ENCODE peak calls at places on chromosome 22, in ten cellular contexts. U, L, W, M, G, R, H, D, S and X are unnamed samples.

GRCh38 chr22:38418589-38418988 is 36.4 kb downstream of the KCNJ4 start:
- DNase-seq in U (no peak), L (no peak), W (no peak), M (peak), G (no peak), R (no peak), H (no peak), D (no peak), S (no peak), X (no peak)

GRCh38 chr22:28021116-28021997 is 102.3 kb upstream of the PITPNB start:
- DNase-seq in U (no peak), L (no peak), W (no peak), M (peak), G (no peak), R (no peak), H (no peak), D (no peak), S (no peak), X (no peak)

GRCh38 chr22:31139866-31140716 is at the start of gene PLA2G3:
- DNase-seq in U (peak), L (peak), W (no peak), M (peak), G (peak), R (no peak), H (no peak), D (peak), S (no peak), X (no peak)

GRCh38 chr22:43411040-43411919 is 534 bp upstream of the MPPED1 start:
- DNase-seq in U (no peak), L (no peak), W (no peak), M (no peak), G (no peak), R (no peak), H (no peak), D (no peak), S (no peak), X (no peak)

GRCh38 chr22:24105018-24105360 is 76.3 kb upstream of the SUSD2 start:
- DNase-seq in U (no peak), L (peak), W (peak), M (peak), G (peak), R (no peak), H (no peak), D (no peak), S (no peak), X (no peak)

GRCh38 chr22:26333088-26333800 is 95.8 kb upstream of the ASPHD2 start:
- DNase-seq in U (no peak), L (no peak), W (no peak), M (no peak), G (no peak), R (no peak), H (no peak), D (no peak), S (no peak), X (no peak)

GRCh38 chr22:46368871-46369715 is 33.6 kb downstream of the TRMU start:
- DNase-seq in U (no peak), L (no peak), W (no peak), M (no peak), G (no peak), R (no peak), H (no peak), D (no peak), S (no peak), X (no peak)

GRCh38 chr22:24996420-24996952 is 44.0 kb downstream of the KIAA1671 start:
- DNase-seq in U (peak), L (peak), W (peak), M (peak), G (peak), R (no peak), H (no peak), D (no peak), S (no peak), X (no peak)

GRCh38 chr22:44155115-44155514 is 25.6 kb upstream of the PARVG start:
- DNase-seq in U (no peak), L (no peak), W (no peak), M (no peak), G (no peak), R (no peak), H (no peak), D (no peak), S (no peak), X (no peak)

GRCh38 chr22:17171016-17171312 is 11.9 kb upstream of the HDHD5 start:
- DNase-seq in U (no peak), L (no peak), W (no peak), M (no peak), G (no peak), R (no peak), H (no peak), D (no peak), S (no peak), X (no peak)

GRCh38 chr22:31212783-31213626 is 907 bp downstream of the LIMK2 start:
- DNase-seq in U (no peak), L (no peak), W (no peak), M (no peak), G (no peak), R (peak), H (no peak), D (no peak), S (no peak), X (no peak)

GRCh38 chr22:43789452-43789851 is 22.7 kb downstream of the EFCAB6 start:
- DNase-seq in U (peak), L (peak), W (peak), M (peak), G (peak), R (no peak), H (no peak), D (peak), S (peak), X (no peak)

GRCh38 chr22:17562906-17563870 is at the start of gene SLC25A18:
- DNase-seq in U (no peak), L (peak), W (peak), M (peak), G (peak), R (no peak), H (no peak), D (no peak), S (no peak), X (no peak)

GRCh38 chr22:42905702-42906183 is 48.7 kb upstream of the ARFGAP3 start:
- DNase-seq in U (no peak), L (no peak), W (no peak), M (peak), G (no peak), R (no peak), H (no peak), D (no peak), S (no peak), X (no peak)

GRCh38 chr22:21446128-21446826 is 20.9 kb upstream of the TMEM191C start:
- DNase-seq in U (no peak), L (no peak), W (no peak), M (no peak), G (no peak), R (no peak), H (no peak), D (peak), S (no peak), X (no peak)

GRCh38 chr22:21449531-21450319 is 17.5 kb upstream of the TMEM191C start:
- DNase-seq in U (no peak), L (no peak), W (no peak), M (no peak), G (peak), R (no peak), H (peak), D (peak), S (no peak), X (no peak)

GRCh38 chr22:21446827-21447690 is 20.1 kb upstream of the TMEM191C start:
- DNase-seq in U (no peak), L (no peak), W (no peak), M (no peak), G (no peak), R (no peak), H (no peak), D (no peak), S (no peak), X (no peak)

GRCh38 chr22:21448627-21449416 is 18.4 kb upstream of the TMEM191C start:
- DNase-seq in U (no peak), L (no peak), W (no peak), M (no peak), G (no peak), R (no peak), H (no peak), D (peak), S (no peak), X (no peak)

GRCh38 chr22:21447694-21448402 is 19.3 kb upstream of the TMEM191C start:
- DNase-seq in U (no peak), L (no peak), W (no peak), M (no peak), G (no peak), R (no peak), H (no peak), D (peak), S (no peak), X (no peak)
- TF ChIP-seq CTCF in U (peak), L (peak), W (no peak), M (peak), G (peak), R (peak), H (no peak), D (no peak), S (peak), X (no peak)

GRCh38 chr22:29723766-29724165 is 4.0 kb downstream of the CABP7 start:
- DNase-seq in U (no peak), L (no peak), W (no peak), M (no peak), G (no peak), R (no peak), H (no peak), D (no peak), S (no peak), X (no peak)
- TF ChIP-seq CTCF in U (no peak), L (no peak), W (no peak), M (no peak), G (no peak), R (peak), H (no peak), D (no peak), S (no peak), X (no peak)

DNA sequence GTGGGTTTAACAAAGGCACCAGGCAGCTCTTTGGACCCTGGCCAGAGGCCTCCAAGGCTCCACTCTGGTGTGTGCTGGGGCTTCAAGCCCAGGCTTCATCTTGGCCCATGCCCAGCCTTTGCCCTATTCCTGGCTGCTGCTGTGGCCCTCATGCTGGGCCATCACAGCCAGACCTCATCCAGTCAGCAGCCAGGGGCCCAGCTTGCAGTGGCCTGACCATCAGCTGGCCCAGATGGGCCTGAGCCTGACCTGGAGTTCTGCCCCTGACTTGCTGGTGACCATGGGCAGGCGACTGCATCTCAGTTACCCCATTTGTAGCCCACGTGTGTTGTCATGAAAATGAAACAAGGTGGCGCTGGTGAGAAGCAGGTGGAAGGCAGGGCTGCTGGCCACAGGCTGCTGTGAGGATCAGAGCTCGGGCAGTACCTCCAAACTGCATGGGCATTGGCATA is 76.1 kb downstream of the MED15 start:
- DNase-seq in U (no peak), L (no peak), W (no peak), M (peak), G (no peak), R (no peak), H (no peak), D (no peak), S (no peak), X (no peak)
- TF ChIP-seq CTCF in U (peak), L (no peak), W (no peak), M (no peak), G (peak), R (peak), H (no peak), D (no peak), S (peak), X (no peak)

DNA sequence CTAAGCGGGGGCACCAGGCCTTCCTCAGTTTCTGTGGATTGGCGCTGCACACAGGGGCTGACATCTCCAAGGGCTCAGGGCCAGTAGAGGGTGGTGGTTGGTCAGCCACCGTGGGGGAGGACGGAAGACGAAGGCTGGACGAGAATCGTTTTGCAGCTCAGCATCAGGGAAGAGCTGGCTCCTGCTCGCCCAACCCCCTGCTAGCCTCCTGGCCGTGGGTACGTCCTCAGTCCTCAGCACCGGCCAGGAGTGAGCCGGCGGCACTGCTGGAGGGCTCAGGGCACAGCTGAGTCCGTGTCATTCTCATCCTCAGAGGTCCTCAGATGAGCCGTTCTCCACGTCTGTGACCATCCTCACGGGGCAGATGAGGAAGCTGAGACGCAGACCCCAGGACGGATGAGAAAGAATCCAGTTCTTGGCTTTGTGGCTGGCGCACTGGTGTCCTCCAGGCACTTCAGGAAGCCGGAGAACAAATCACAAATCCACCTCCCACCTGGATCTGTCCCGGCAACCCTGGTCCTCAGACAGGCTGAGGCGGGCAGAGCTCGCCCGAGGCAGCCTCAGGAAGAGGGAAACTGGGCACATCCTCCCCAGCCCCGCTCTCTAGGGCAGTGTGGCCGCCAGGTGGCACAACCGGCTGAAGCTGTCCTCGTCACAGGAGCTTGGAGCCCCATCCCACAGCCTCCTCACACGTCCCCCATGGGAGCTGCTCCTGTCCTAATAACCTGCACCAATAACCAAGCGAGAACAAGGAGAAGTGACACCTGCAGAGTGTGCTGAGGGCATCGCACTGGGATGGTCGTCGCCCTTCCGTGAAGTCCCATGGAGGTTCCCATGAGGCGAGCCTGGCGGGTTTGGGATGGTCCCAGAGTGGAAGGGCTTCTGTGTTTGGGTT is 393.7 kb downstream of the BRD1 start:
- DNase-seq in U (no peak), L (no peak), W (no peak), M (peak), G (no peak), R (no peak), H (no peak), D (no peak), S (no peak), X (no peak)
- TF ChIP-seq CTCF in U (no peak), L (no peak), W (no peak), M (no peak), G (no peak), R (no peak), H (no peak), D (no peak), S (no peak), X (no peak)

DNA sequence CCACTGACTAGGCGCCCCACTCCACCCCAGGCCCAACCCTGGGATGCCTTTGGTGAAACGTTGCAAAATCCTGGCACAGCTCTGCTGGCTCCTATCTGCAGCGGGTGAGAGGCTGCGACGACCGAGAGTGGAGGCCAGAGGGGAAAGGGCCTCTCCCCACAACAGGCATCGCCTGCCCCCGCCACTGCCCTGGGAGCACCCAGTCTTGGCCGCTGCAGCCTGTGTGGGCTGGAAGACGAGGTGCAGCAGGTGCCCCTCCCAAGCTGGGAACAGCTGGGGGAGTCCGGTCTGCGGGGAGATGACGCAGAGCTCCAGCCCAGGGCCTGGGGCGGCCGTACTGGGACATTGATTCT is 4.2 kb upstream of the PIM3 start:
- DNase-seq in U (no peak), L (no peak), W (no peak), M (no peak), G (no peak), R (no peak), H (no peak), D (no peak), S (no peak), X (no peak)
- TF ChIP-seq CTCF in U (no peak), L (no peak), W (no peak), M (no peak), G (no peak), R (no peak), H (no peak), D (no peak), S (no peak), X (no peak)

GRCh38 chr22:19103881-19104821 is 18.1 kb downstream of the DGCR2 start:
- DNase-seq in U (peak), L (no peak), W (peak), M (no peak), G (peak), R (no peak), H (no peak), D (no peak), S (no peak), X (no peak)

GRCh38 chr22:19106886-19107729 is 15.1 kb downstream of the DGCR2 start:
- DNase-seq in U (no peak), L (no peak), W (no peak), M (no peak), G (no peak), R (no peak), H (no peak), D (no peak), S (no peak), X (no peak)

GRCh38 chr22:19105456-19105855 is 16.8 kb downstream of the DGCR2 start:
- DNase-seq in U (no peak), L (no peak), W (no peak), M (no peak), G (no peak), R (no peak), H (no peak), D (no peak), S (no peak), X (no peak)

GRCh38 chr22:19107730-19108074 is 14.5 kb downstream of the DGCR2 start:
- DNase-seq in U (no peak), L (no peak), W (no peak), M (no peak), G (no peak), R (no peak), H (no peak), D (no peak), S (no peak), X (no peak)

GRCh38 chr22:19105867-19106802 is 16.1 kb downstream of the DGCR2 start:
- DNase-seq in U (no peak), L (no peak), W (no peak), M (no peak), G (no peak), R (no peak), H (no peak), D (no peak), S (no peak), X (peak)
- TF ChIP-seq CTCF in U (no peak), L (peak), W (no peak), M (peak), G (peak), R (peak), H (no peak), D (no peak), S (peak), X (peak)